ENCODE peak calls at places on chromosomes 11 and 22, in six cellular contexts. B, R, Y, D, W and G are unnamed samples.
A peak's percentile ranks its signal among the peaks of the same experiment; 100 is the strongest.

GRCh38 chr22:43945632-43946390 is 9.4 kb upstream of the SAMM50 start:
- DNase-seq in D (peak; percentile 58), W (peak; percentile 68), Y (no peak), R (peak; percentile 37), B (peak; percentile 27), G (peak; percentile 51)

GRCh38 chr22:28429711-28430110 is 249.9 kb downstream of the TTC28 start:
- DNase-seq in D (no peak), Y (no peak), B (no peak), W (no peak), R (no peak), G (no peak)

GRCh38 chr11:1127664-1128162 is 30.0 kb upstream of the MUC5AC start:
- DNase-seq in D (no peak), B (no peak), Y (no peak), W (no peak), R (no peak), G (peak; percentile 9)

GRCh38 chr11:68468217-68468828 is 7.8 kb downstream of the PPP6R3 start:
- DNase-seq in Y (no peak), R (no peak), W (no peak), D (no peak), B (no peak), G (no peak)

GRCh38 chr11:1644601-1645356 is 15.2 kb downstream of the KRTAP5-5 start:
- DNase-seq in W (no peak), B (no peak), D (no peak), R (no peak), Y (no peak), G (no peak)

GRCh38 chr11:61880454-61880853 is 10.9 kb downstream of the FADS3 start:
- DNase-seq in Y (no peak), R (no peak), D (peak; percentile 32), W (no peak), B (no peak), G (no peak)

GRCh38 chr11:45676522-45677095 is 11.2 kb upstream of the CHST1 start:
- DNase-seq in B (no peak), Y (no peak), D (no peak), R (no peak), W (no peak), G (no peak)

GRCh38 chr22:42179616-42180015 is 49.0 kb upstream of the CYP2D6 start:
- DNase-seq in R (no peak), B (no peak), Y (no peak), D (no peak), W (peak; percentile 45), G (no peak)

GRCh38 chr11:8031248-8032115 is 44.3 kb downstream of the EIF3F start:
- DNase-seq in R (no peak), W (no peak), D (peak; percentile 10), B (no peak), Y (no peak), G (no peak)

GRCh38 chr11:125947419-125948277 is 1.8 kb downstream of the VSIG10L2 start:
- DNase-seq in R (no peak), B (no peak), Y (no peak), W (no peak), D (no peak), G (no peak)

GRCh38 chr22:42303304-42304020 is 33.0 kb upstream of the TCF20 start:
- DNase-seq in D (no peak), B (no peak), Y (no peak), R (no peak), W (no peak), G (no peak)

GRCh38 chr11:104594228-104594958 is 303.9 kb downstream of the CASP12 start:
- DNase-seq in W (no peak), B (no peak), R (no peak), Y (no peak), D (no peak), G (no peak)

GRCh38 chr11:126646701-126647209 is 291.3 kb downstream of the ST3GAL4 start:
- DNase-seq in W (no peak), Y (no peak), R (no peak), D (no peak), B (no peak), G (no peak)

GRCh38 chr22:23272834-23273233 is 92.5 kb downstream of the BCR start:
- DNase-seq in R (no peak), W (no peak), D (no peak), Y (no peak), B (no peak), G (no peak)

GRCh38 chr11:44760917-44761545 is 34.3 kb downstream of the TSPAN18 start:
- DNase-seq in Y (no peak), R (no peak), B (no peak), W (peak; percentile 92), D (no peak), G (no peak)

GRCh38 chr11:67539588-67539987 is 16.3 kb upstream of the CABP2 start:
- DNase-seq in Y (no peak), D (no peak), R (no peak), W (no peak), B (no peak), G (no peak)

GRCh38 chr11:35553831-35554230 is 28.4 kb upstream of the PAMR1 start:
- DNase-seq in Y (no peak), B (no peak), W (peak; percentile 54), R (no peak), D (no peak), G (no peak)

GRCh38 chr11:13104619-13105236 is 95.6 kb downstream of the RASSF10 start:
- DNase-seq in B (no peak), Y (no peak), W (no peak), R (no peak), D (no peak), G (no peak)

GRCh38 chr22:43819691-43820670 is 7.9 kb upstream of the EFCAB6 start:
- DNase-seq in B (no peak), W (no peak), D (no peak), Y (no peak), R (no peak), G (no peak)